ENCODE peak calls at places on chromosomes 6 and 20, in nine cellular contexts. S is NCI-H510A treated with DMSO at 0.1 percent for 48 hours; B is cerebellar cortex; W is neural crest cell; M is NCI-H2081; V is endothelial cell; Q is activated T-cell treated with anti-CD3 and anti-CD28 coated beads, Interleukin-2, amount 50 U/mL, for 1 hour; F is astrocyte of the spinal cord; Y is GF-D8. L is an unnamed sample.

GRCh38 chr6:161373905-161374451 is 100.1 kb upstream of the AGPAT4 start:
- DNase-seq in W (peak), F (peak), S (peak), M (peak), Y (no peak), V (peak), Q (peak), B (peak), L (peak)

GRCh38 chr20:45366631-45367030 is 3.7 kb downstream of the SYS1 start:
- DNase-seq in S (no peak), B (no peak), M (no peak), W (no peak), F (no peak), Y (no peak), V (no peak), Q (no peak), L (peak)

GRCh38 chr6:39128106-39128505 is 13.1 kb upstream of the SAYSD1 start:
- DNase-seq in W (no peak), F (no peak), Q (no peak), Y (no peak), S (no peak), B (no peak), M (no peak), V (no peak), L (no peak)

GRCh38 chr6:162190936-162191335 is 536.6 kb downstream of the PRKN start:
- DNase-seq in S (no peak), V (no peak), Y (no peak), M (no peak), Q (no peak), F (no peak), B (peak), W (no peak), L (no peak)

GRCh38 chr6:129517288-129517687 is 192.7 kb downstream of the ARHGAP18 start:
- DNase-seq in Q (no peak), M (no peak), V (no peak), W (no peak), B (no peak), F (no peak), Y (no peak), S (no peak), L (no peak)

GRCh38 chr6:164243949-164244348 is 829.4 kb downstream of the QKI start:
- DNase-seq in W (no peak), F (no peak), V (no peak), M (no peak), Y (no peak), Q (no peak), S (no peak), B (no peak), L (no peak)

GRCh38 chr20:20837574-20838021 is 125.2 kb upstream of the RALGAPA2 start:
- DNase-seq in Q (peak), F (peak), B (peak), M (peak), V (peak), S (peak), W (peak), Y (no peak), L (peak)

GRCh38 chr6:168527451-168528210 is 86.6 kb downstream of the SMOC2 start:
- DNase-seq in Y (no peak), M (no peak), Q (no peak), W (no peak), F (peak), S (no peak), V (no peak), B (no peak), L (no peak)

GRCh38 chr6:161393839-161394364 is 120.0 kb upstream of the AGPAT4 start:
- DNase-seq in Y (peak), Q (no peak), M (peak), B (peak), W (peak), S (peak), F (peak), V (peak), L (no peak)

GRCh38 chr6:108363756-108364356 is 69.0 kb downstream of the AFG1L start:
- DNase-seq in V (no peak), Y (peak), M (no peak), W (no peak), B (no peak), Q (no peak), S (no peak), F (peak), L (no peak)

GRCh38 chr6:114906096-114906495 is 563.3 kb upstream of the HS3ST5 start:
- DNase-seq in S (no peak), Y (no peak), B (no peak), V (no peak), Q (no peak), F (no peak), W (no peak), M (no peak), L (no peak)

GRCh38 chr6:109783245-109783990 is 92.3 kb downstream of the FIG4 start:
- DNase-seq in S (no peak), F (no peak), B (no peak), V (peak), W (no peak), Q (no peak), M (no peak), Y (no peak), L (no peak)

GRCh38 chr6:138161434-138162103 is at the start of gene ARFGEF3:
- DNase-seq in B (peak), M (peak), Y (no peak), W (peak), S (peak), V (peak), F (peak), Q (peak), L (peak)

GRCh38 chr6:89350281-89351037 is 2.1 kb downstream of the UBE2J1 start:
- DNase-seq in B (no peak), F (peak), M (no peak), S (no peak), Q (no peak), V (no peak), W (no peak), Y (peak), L (no peak)

GRCh38 chr6:75230484-75231325 is 12.9 kb downstream of the COX7A2 start:
- DNase-seq in Q (no peak), Y (no peak), V (peak), W (peak), M (peak), F (peak), B (peak), S (no peak), L (no peak)

GRCh38 chr20:45090481-45090880 is 10.4 kb downstream of the KCNS1 start:
- DNase-seq in W (no peak), F (no peak), M (no peak), S (no peak), Q (no peak), V (no peak), Y (no peak), B (no peak), L (no peak)

GRCh38 chr6:45663181-45664180 is 285.7 kb upstream of the SUPT3H start:
- DNase-seq in Y (no peak), W (peak), S (no peak), V (peak), F (peak), Q (peak), M (no peak), B (no peak), L (peak)

GRCh38 chr6:138590796-138591709 is 91.8 kb upstream of the NHSL1 start:
- DNase-seq in W (peak), F (peak), B (peak), M (peak), Y (no peak), Q (peak), S (peak), V (peak), L (peak)

GRCh38 chr6:16129623-16130243 is 847 bp downstream of the MYLIP start:
- DNase-seq in V (peak), S (peak), F (peak), M (peak), Y (no peak), Q (no peak), B (peak), W (no peak), L (peak)

GRCh38 chr6:42777126-42777822 is 4.6 kb upstream of the BICRAL start:
- DNase-seq in Q (no peak), B (no peak), W (no peak), M (no peak), Y (no peak), F (peak), S (no peak), V (no peak), L (no peak)

GRCh38 chr20:57809661-57810172 is 99.9 kb upstream of the PMEPA1 start:
- DNase-seq in F (no peak), B (no peak), V (no peak), M (no peak), W (no peak), Y (no peak), S (no peak), Q (no peak), L (no peak)

GRCh38 chr6:47780510-47781356 is 1.1 kb upstream of the OPN5 start:
- DNase-seq in S (peak), Q (peak), M (peak), Y (peak), B (peak), V (peak), W (peak), F (peak), L (peak)

GRCh38 chr20:37902504-37903313 is at the start of gene VSTM2L:
- DNase-seq in Y (no peak), S (no peak), V (peak), F (peak), M (no peak), W (peak), B (peak), Q (no peak), L (peak)

GRCh38 chr6:117483645-117484016 is 1.2 kb downstream of the DCBLD1 start:
- DNase-seq in F (peak), S (peak), Y (no peak), M (no peak), B (no peak), Q (no peak), W (no peak), V (no peak), L (no peak)

GRCh38 chr6:147933201-147933600 is 409.4 kb upstream of the SASH1 start:
- DNase-seq in S (no peak), V (no peak), Q (no peak), Y (no peak), B (no peak), M (no peak), W (no peak), F (no peak), L (no peak)

GRCh38 chr6:152748843-152749242 is 1.8 kb upstream of the VIP start:
- DNase-seq in B (peak), M (no peak), F (peak), Q (no peak), Y (no peak), S (peak), V (no peak), W (no peak), L (no peak)

GRCh38 chr6:17167327-17167979 is 65.6 kb downstream of the STMND1 start:
- DNase-seq in B (peak), W (peak), Q (no peak), Y (no peak), F (peak), S (no peak), M (no peak), V (peak), L (peak)

GRCh38 chr6:133707456-133707855 is 181.5 kb upstream of the TCF21 start:
- DNase-seq in S (no peak), M (no peak), B (peak), F (peak), V (no peak), Y (peak), Q (no peak), W (no peak), L (no peak)

GRCh38 chr20:830011-830521 is 3.4 kb upstream of the FAM110A start:
- DNase-seq in F (no peak), B (no peak), Y (peak), V (no peak), Q (no peak), S (no peak), M (no peak), W (no peak), L (no peak)

GRCh38 chr6:157045831-157046454 is 268.8 kb downstream of the ARID1B start:
- DNase-seq in V (no peak), W (no peak), F (peak), M (no peak), Q (no peak), S (peak), Y (no peak), B (peak), L (no peak)

GRCh38 chr20:5039255-5039657 is 37.9 kb upstream of the SLC23A2 start:
- DNase-seq in W (no peak), Q (peak), M (no peak), V (no peak), Y (no peak), F (no peak), S (no peak), B (no peak), L (no peak)

GRCh38 chr6:10425973-10426780 is 11.3 kb upstream of the TFAP2A start:
- DNase-seq in Q (no peak), V (peak), S (no peak), Y (no peak), F (no peak), M (no peak), B (no peak), W (no peak), L (peak)

GRCh38 chr6:125191916-125192609 is 38.5 kb downstream of the TPD52L1 start:
- DNase-seq in W (peak), Y (peak), F (peak), M (peak), B (peak), S (peak), V (peak), Q (peak), L (peak)

GRCh38 chr6:2229039-2229438 is 16.4 kb downstream of the GMDS start:
- DNase-seq in Q (no peak), W (no peak), M (no peak), F (no peak), Y (no peak), V (no peak), B (no peak), S (no peak), L (no peak)

GRCh38 chr20:56781108-56781739 is 152.1 kb downstream of the TFAP2C start:
- DNase-seq in M (no peak), Q (no peak), S (no peak), B (no peak), W (no peak), V (no peak), Y (no peak), F (peak), L (no peak)

GRCh38 chr6:70708448-70708847 is 40.8 kb downstream of the SMAP1 start:
- DNase-seq in Y (no peak), B (no peak), F (no peak), M (no peak), Q (no peak), V (no peak), S (no peak), W (no peak), L (no peak)

GRCh38 chr20:11924923-11925322 is 7.2 kb downstream of the BTBD3 start:
- DNase-seq in F (no peak), S (no peak), W (no peak), Y (no peak), B (peak), V (no peak), M (no peak), Q (no peak), L (no peak)

GRCh38 chr20:4082406-4083102 is 67.2 kb upstream of the RNF24 start:
- DNase-seq in F (peak), V (peak), B (no peak), M (no peak), Y (peak), W (no peak), Q (peak), S (no peak), L (peak)

GRCh38 chr6:48449002-48449401 is 338.0 kb upstream of the PTCHD4 start:
- DNase-seq in F (peak), B (no peak), W (no peak), Q (no peak), Y (no peak), M (no peak), V (no peak), S (no peak), L (no peak)

GRCh38 chr20:4488407-4489339 is 233.0 kb upstream of the PRND start:
- DNase-seq in W (no peak), S (no peak), F (peak), M (no peak), V (no peak), B (no peak), Y (no peak), Q (no peak), L (no peak)